ENCODE peak calls at places on chromosomes 4 and X, in five cellular contexts. F, D, G, Z and X are unnamed samples.

GRCh38 chr4:168978001-168978700 is 31.9 kb downstream of the CBR4 start:
- DNase-seq in D (no peak), F (no peak), G (no peak), Z (no peak), X (no peak)

GRCh38 chr4:77619408-77619807 is 13.8 kb downstream of the CXCL13 start:
- DNase-seq in D (no peak), G (no peak), Z (no peak), F (no peak), X (no peak)

GRCh38 chr4:93828830-93829530 is 427 bp downstream of the ATOH1 start:
- DNase-seq in G (peak), F (peak), D (no peak), Z (peak), X (peak)

GRCh38 chr4:112944006-112944405 is 105.4 kb upstream of the ANK2 start:
- DNase-seq in G (no peak), Z (no peak), D (no peak), F (no peak), X (no peak)

GRCh38 chr4:129064717-129065116 is 28.6 kb downstream of the SCLT1 start:
- DNase-seq in G (no peak), Z (no peak), F (no peak), D (no peak), X (no peak)

GRCh38 chr4:54001558-54002365 is 62.6 kb downstream of the CHIC2 start:
- DNase-seq in G (peak), D (no peak), Z (no peak), F (no peak), X (no peak)

GRCh38 chrX:40268126-40268525 is 170.4 kb upstream of the BCOR start:
- DNase-seq in D (no peak), Z (no peak), F (no peak), G (no peak), X (no peak)

GRCh38 chr4:7771056-7771455 is 168.6 kb downstream of the AFAP1 start:
- DNase-seq in Z (no peak), G (no peak), D (peak), F (peak), X (no peak)

GRCh38 chr4:150722908-150723362 is 141.0 kb downstream of the MAB21L2 start:
- DNase-seq in F (no peak), G (no peak), Z (no peak), D (no peak), X (no peak)